ENCODE peak calls at places on chromosome 4, in nine cellular contexts. R is transverse colon, Q is GM12891, S is suprapubic skin, E is breast epithelium, W is vagina, J is sigmoid colon, H is HCT116, A is upper lobe of left lung. L is an unnamed sample.

GRCh38 chr4:37439809-37440518 is 195.4 kb downstream of the NWD2 start:
- DNase-seq in R (no peak), Q (no peak), S (no peak), E (no peak), W (no peak), J (no peak), H (no peak), A (no peak), L (no peak)

GRCh38 chr4:128384091-128384520 is 96.5 kb upstream of the PGRMC2 start:
- DNase-seq in R (no peak), Q (no peak), S (no peak), E (no peak), W (no peak), J (no peak), H (no peak), A (no peak), L (no peak)

GRCh38 chr4:28167411-28167810 is 1306.8 kb downstream of the STIM2 start:
- DNase-seq in R (no peak), Q (no peak), S (no peak), E (no peak), W (no peak), J (no peak), H (no peak), A (no peak), L (no peak)

GRCh38 chr4:26713563-26714145 is 129.8 kb downstream of the TBC1D19 start:
- DNase-seq in R (no peak), Q (no peak), S (no peak), E (no peak), W (no peak), J (no peak), H (no peak), A (no peak), L (no peak)

GRCh38 chr4:25547343-25547742 is 108.3 kb upstream of the SLC34A2 start:
- DNase-seq in R (no peak), Q (no peak), S (no peak), E (no peak), W (no peak), J (no peak), H (no peak), A (no peak), L (no peak)

GRCh38 chr4:183987529-183987946 is 82.4 kb downstream of the STOX2 start:
- DNase-seq in R (peak), Q (no peak), S (no peak), E (peak), W (no peak), J (peak), H (peak), A (peak), L (no peak)

GRCh38 chr4:114028071-114028470 is 48.6 kb upstream of the ARSJ start:
- DNase-seq in R (no peak), Q (no peak), S (no peak), E (no peak), W (no peak), J (no peak), H (no peak), A (no peak), L (no peak)

GRCh38 chr4:114601304-114602052 is 2.9 kb downstream of the UGT8 start:
- DNase-seq in R (no peak), Q (no peak), S (no peak), E (no peak), W (no peak), J (no peak), H (no peak), A (no peak), L (no peak)

GRCh38 chr4:4719446-4719845 is 140.0 kb upstream of the MSX1 start:
- DNase-seq in R (no peak), Q (no peak), S (no peak), E (no peak), W (no peak), J (no peak), H (no peak), A (no peak), L (no peak)

GRCh38 chr4:14864365-14864762 is 137.9 kb upstream of the CPEB2 start:
- DNase-seq in R (no peak), Q (no peak), S (no peak), E (no peak), W (no peak), J (peak), H (no peak), A (no peak), L (no peak)

GRCh38 chr4:164485169-164485568 is 268.8 kb upstream of the SMIM31 start:
- DNase-seq in R (no peak), Q (no peak), S (no peak), E (no peak), W (no peak), J (no peak), H (no peak), A (no peak), L (no peak)

GRCh38 chr4:20416800-20417199 is 165.1 kb downstream of the SLIT2 start:
- DNase-seq in R (no peak), Q (no peak), S (no peak), E (no peak), W (no peak), J (no peak), H (no peak), A (no peak), L (no peak)

GRCh38 chr4:155787113-155787710 is 28.4 kb downstream of the GUCY1B1 start:
- DNase-seq in R (no peak), Q (no peak), S (no peak), E (no peak), W (no peak), J (no peak), H (peak), A (no peak), L (no peak)

GRCh38 chr4:475962-476361 is 23.0 kb downstream of the ZNF721 start:
- DNase-seq in R (no peak), Q (no peak), S (no peak), E (no peak), W (no peak), J (no peak), H (no peak), A (no peak), L (no peak)

GRCh38 chr4:83535520-83535944 is 376 bp upstream of the GPAT3 start:
- DNase-seq in R (peak), Q (no peak), S (peak), E (no peak), W (no peak), J (peak), H (peak), A (peak), L (peak)

GRCh38 chr4:84691170-84691691 is 108.3 kb downstream of the CDS1 start:
- DNase-seq in R (no peak), Q (no peak), S (no peak), E (no peak), W (no peak), J (no peak), H (peak), A (no peak), L (no peak)

GRCh38 chr4:187668683-187669082 is 326.9 kb upstream of the ZFP42 start:
- DNase-seq in R (no peak), Q (no peak), S (no peak), E (no peak), W (no peak), J (no peak), H (no peak), A (no peak), L (no peak)

GRCh38 chr4:77960367-77960766 is 96.8 kb upstream of the FRAS1 start:
- DNase-seq in R (no peak), Q (no peak), S (no peak), E (no peak), W (no peak), J (no peak), H (no peak), A (no peak), L (no peak)

GRCh38 chr4:85860066-85860465 is 385.1 kb downstream of the ARHGAP24 start:
- DNase-seq in R (no peak), Q (no peak), S (no peak), E (no peak), W (no peak), J (no peak), H (no peak), A (no peak), L (no peak)

GRCh38 chr4:48388504-48389154 is 47.3 kb downstream of the SLAIN2 start:
- DNase-seq in R (no peak), Q (no peak), S (no peak), E (no peak), W (no peak), J (no peak), H (no peak), A (no peak), L (no peak)

GRCh38 chr4:46649390-46649789 is 259.5 kb upstream of the GABRA2 start:
- DNase-seq in R (no peak), Q (no peak), S (no peak), E (no peak), W (no peak), J (no peak), H (no peak), A (no peak), L (no peak)

GRCh38 chr4:98608343-98608742 is 50.1 kb downstream of the TSPAN5 start:
- DNase-seq in R (no peak), Q (no peak), S (no peak), E (no peak), W (no peak), J (no peak), H (no peak), A (no peak), L (no peak)

GRCh38 chr4:88759039-88759631 is 61.5 kb upstream of the NAP1L5 start:
- DNase-seq in R (no peak), Q (no peak), S (no peak), E (no peak), W (no peak), J (no peak), H (no peak), A (no peak), L (no peak)

GRCh38 chr4:106584590-106584989 is 216.0 kb upstream of the GIMD1 start:
- DNase-seq in R (no peak), Q (no peak), S (no peak), E (no peak), W (no peak), J (no peak), H (no peak), A (no peak), L (no peak)

GRCh38 chr4:126532527-126532926 is 1100.2 kb upstream of the INTU start:
- DNase-seq in R (no peak), Q (no peak), S (no peak), E (no peak), W (no peak), J (no peak), H (no peak), A (no peak), L (no peak)

GRCh38 chr4:149269835-149270234 is 545.8 kb downstream of the IQCM start:
- DNase-seq in R (no peak), Q (no peak), S (no peak), E (no peak), W (no peak), J (no peak), H (no peak), A (no peak), L (no peak)

GRCh38 chr4:74330295-74330750 is 22.1 kb downstream of the EPGN start:
- DNase-seq in R (no peak), Q (no peak), S (no peak), E (no peak), W (no peak), J (no peak), H (no peak), A (no peak), L (no peak)

GRCh38 chr4:168521736-168522135 is 24.9 kb downstream of the PALLD start:
- DNase-seq in R (no peak), Q (no peak), S (no peak), E (no peak), W (no peak), J (no peak), H (no peak), A (no peak), L (no peak)

GRCh38 chr4:20253799-20254409 is 2.2 kb downstream of the SLIT2 start:
- DNase-seq in R (peak), Q (peak), S (peak), E (peak), W (no peak), J (peak), H (no peak), A (peak), L (peak)

GRCh38 chr4:69523385-69524132 is 27.9 kb upstream of the UGT2B4 start:
- DNase-seq in R (no peak), Q (no peak), S (no peak), E (no peak), W (no peak), J (no peak), H (no peak), A (no peak), L (no peak)

GRCh38 chr4:148874331-148874730 is 432.1 kb upstream of the NR3C2 start:
- DNase-seq in R (peak), Q (no peak), S (no peak), E (no peak), W (no peak), J (no peak), H (no peak), A (no peak), L (no peak)

GRCh38 chr4:53633608-53634007 is 42.3 kb upstream of the LNX1 start:
- DNase-seq in R (no peak), Q (no peak), S (no peak), E (no peak), W (no peak), J (peak), H (no peak), A (peak), L (no peak)

GRCh38 chr4:100981447-100982204 is 365.7 kb downstream of the PPP3CA start:
- DNase-seq in R (no peak), Q (no peak), S (no peak), E (no peak), W (no peak), J (no peak), H (no peak), A (peak), L (peak)

GRCh38 chr4:84878090-84878489 is 88.4 kb downstream of the WDFY3 start:
- DNase-seq in R (no peak), Q (no peak), S (no peak), E (no peak), W (no peak), J (no peak), H (no peak), A (no peak), L (no peak)

GRCh38 chr4:109815151-109816081 is at the start of gene GAR1:
- DNase-seq in R (peak), Q (peak), S (peak), E (peak), W (peak), J (peak), H (peak), A (peak), L (peak)

GRCh38 chr4:75644095-75644494 is 13.8 kb upstream of the CDKL2 start:
- DNase-seq in R (no peak), Q (no peak), S (no peak), E (no peak), W (no peak), J (no peak), H (no peak), A (no peak), L (no peak)

GRCh38 chr4:127580300-127580699 is 52.5 kb upstream of the INTU start:
- DNase-seq in R (no peak), Q (no peak), S (no peak), E (no peak), W (no peak), J (no peak), H (no peak), A (no peak), L (no peak)

GRCh38 chr4:139301143-139301820 is at the start of gene NAA15:
- DNase-seq in R (peak), Q (peak), S (peak), E (peak), W (peak), J (peak), H (peak), A (peak), L (peak)

GRCh38 chr4:139304920-139305319 is 2.6 kb upstream of the NDUFC1 start:
- DNase-seq in R (no peak), Q (no peak), S (no peak), E (no peak), W (no peak), J (no peak), H (no peak), A (no peak), L (no peak)

GRCh38 chr4:139299536-139299935 is 1.8 kb upstream of the NAA15 start:
- DNase-seq in R (no peak), Q (no peak), S (no peak), E (no peak), W (no peak), J (no peak), H (no peak), A (no peak), L (no peak)

GRCh38 chr4:139300431-139301142 is 718 bp upstream of the NAA15 start:
- DNase-seq in R (peak), Q (no peak), S (no peak), E (no peak), W (no peak), J (no peak), H (no peak), A (no peak), L (no peak)

DNA sequence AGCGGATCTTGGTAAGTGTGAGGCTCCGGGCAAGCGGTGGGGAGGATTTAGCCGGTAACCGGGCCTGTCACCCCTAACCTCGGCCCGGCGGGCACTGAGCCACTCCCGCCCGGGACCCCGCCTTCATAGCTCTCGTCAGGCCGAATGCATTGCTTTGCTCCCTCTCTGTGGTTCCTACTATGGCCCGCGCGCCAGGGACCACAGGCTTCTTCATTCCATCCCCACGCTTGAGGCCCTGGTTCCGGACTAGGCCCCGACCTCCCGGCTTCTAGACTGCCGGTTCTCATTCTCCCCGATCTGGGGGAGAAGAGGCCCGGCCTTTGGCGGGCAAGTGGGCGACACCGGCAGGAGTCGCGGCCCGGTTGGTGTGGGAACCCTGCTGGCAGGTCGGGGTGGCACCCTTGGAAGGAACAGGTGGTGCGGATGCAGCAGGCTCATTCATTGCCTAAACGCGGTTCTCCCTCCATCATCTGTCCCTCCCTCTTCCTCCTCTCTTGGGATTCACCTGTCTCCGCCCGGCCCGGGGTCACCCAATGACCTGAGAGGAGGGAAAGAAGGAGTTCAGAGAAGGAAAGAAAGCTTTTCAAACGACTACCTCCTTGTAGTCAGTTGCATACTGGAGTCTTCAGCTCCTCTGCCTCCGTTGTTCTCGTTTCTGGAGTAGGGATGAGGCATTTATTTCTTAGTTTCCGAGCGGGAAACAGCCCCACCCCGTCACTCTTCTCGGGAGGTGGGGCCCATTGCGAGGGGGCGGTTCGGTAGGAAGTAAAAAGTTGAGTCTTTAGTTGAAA is at the start of gene NDUFC1:
- DNase-seq in R (peak), Q (peak), S (peak), E (peak), W (no peak), J (peak), H (no peak), A (peak), L (peak)
- TF ChIP-seq POLR2A in R (peak), Q (no peak), S (no peak), E (no peak), W (no peak), J (no peak), H (peak), A (peak), L (no peak)

GRCh38 chr4:1952046-1952700 is 56.6 kb downstream of the NELFA start:
- DNase-seq in R (no peak), Q (no peak), S (no peak), E (no peak), W (no peak), J (no peak), H (no peak), A (no peak), L (no peak)

GRCh38 chr4:1948232-1948631 is 60.5 kb downstream of the NELFA start:
- DNase-seq in R (no peak), Q (no peak), S (no peak), E (no peak), W (no peak), J (no peak), H (no peak), A (no peak), L (no peak)

GRCh38 chr4:1948892-1949436 is 59.8 kb downstream of the NELFA start:
- DNase-seq in R (no peak), Q (no peak), S (no peak), E (no peak), W (no peak), J (no peak), H (no peak), A (peak), L (no peak)

GRCh38 chr4:1952719-1953118 is 56.1 kb downstream of the NELFA start:
- DNase-seq in R (no peak), Q (no peak), S (no peak), E (no peak), W (no peak), J (no peak), H (no peak), A (no peak), L (no peak)

GRCh38 chr4:1950369-1950768 is 58.4 kb downstream of the NELFA start:
- DNase-seq in R (no peak), Q (no peak), S (no peak), E (no peak), W (no peak), J (no peak), H (no peak), A (no peak), L (no peak)
- TF ChIP-seq POLR2AphosphoS5 in R (no peak), Q (no peak), S (no peak), E (no peak), W (no peak), J (no peak), H (no peak), A (no peak), L (no peak)

DNA sequence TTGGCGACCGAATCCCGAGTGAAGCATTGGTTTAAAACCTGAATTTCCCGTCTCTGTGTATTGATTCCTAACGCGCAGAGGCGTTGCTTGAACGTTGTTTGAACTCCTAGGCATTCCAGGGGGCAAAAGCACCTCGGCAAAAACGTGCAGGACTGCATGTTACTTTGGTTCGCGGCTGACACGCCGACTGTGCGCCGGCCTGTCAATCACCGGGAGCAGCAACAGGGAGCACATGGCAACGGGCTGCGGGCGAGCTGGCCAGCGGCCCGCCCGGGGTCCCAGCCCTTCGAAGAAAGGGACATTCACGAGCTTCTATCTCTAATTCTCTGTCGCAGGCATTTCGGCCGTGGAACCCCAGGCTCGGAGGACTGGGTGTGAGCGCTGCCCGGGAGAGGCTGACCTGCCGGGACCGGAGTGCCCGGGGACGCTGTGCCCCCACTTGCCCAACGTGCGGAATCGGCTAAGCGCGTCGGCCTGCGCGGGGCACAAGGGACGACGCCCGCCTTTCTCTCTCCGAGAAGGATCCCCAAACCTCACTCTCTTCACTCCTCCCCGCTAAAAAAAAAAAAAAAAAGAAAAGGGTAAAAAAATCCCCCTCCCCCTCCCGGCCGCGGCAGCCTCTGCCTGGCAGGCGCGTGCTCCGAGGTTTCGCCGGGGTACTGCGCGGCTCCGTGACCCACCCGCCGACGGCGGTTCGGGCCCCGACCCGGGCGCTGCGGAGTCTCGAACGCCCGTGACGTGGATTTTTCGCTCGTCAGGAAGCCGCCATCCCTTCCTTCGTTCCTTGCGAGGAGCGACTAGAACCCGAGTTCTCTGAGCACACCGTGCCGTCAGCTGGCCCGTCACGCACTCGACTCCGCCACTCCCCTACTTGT is 918 bp downstream of the SPRY1 start:
- DNase-seq in R (peak), Q (no peak), S (no peak), E (no peak), W (no peak), J (peak), H (peak), A (peak), L (peak)
- TF ChIP-seq POLR2A in R (no peak), Q (no peak), S (no peak), E (no peak), W (no peak), J (no peak), H (no peak), A (no peak), L (no peak)

GRCh38 chr4:138851626-138852443 is 163.7 kb upstream of the NOCT start:
- DNase-seq in R (no peak), Q (no peak), S (no peak), E (no peak), W (no peak), J (no peak), H (no peak), A (no peak), L (no peak)
- TF ChIP-seq POLR2AphosphoS5 in R (no peak), Q (no peak), S (no peak), E (no peak), W (no peak), J (no peak), H (no peak), A (no peak), L (no peak)

GRCh38 chr4:112118742-112119357 is 26.4 kb upstream of the FAM241A start:
- DNase-seq in R (no peak), Q (no peak), S (no peak), E (no peak), W (no peak), J (no peak), H (no peak), A (no peak), L (no peak)
- TF ChIP-seq POLR2A in R (no peak), Q (no peak), S (no peak), E (no peak), W (no peak), J (no peak), H (no peak), A (no peak), L (no peak)

GRCh38 chr4:11623726-11624037 is 195.0 kb upstream of the HS3ST1 start:
- DNase-seq in R (peak), Q (no peak), S (no peak), E (no peak), W (no peak), J (no peak), H (no peak), A (peak), L (no peak)
- TF ChIP-seq POLR2AphosphoS5 in R (no peak), Q (no peak), S (no peak), E (no peak), W (no peak), J (no peak), H (peak), A (no peak), L (no peak)

L was measured in spleen.